ENCODE peak calls at places on chromosomes 5 and 9, in nine cellular contexts. One of them, this sample, is unnamed.

GRCh38 chr9:76086521-76086920 is 196.0 kb downstream of the PCSK5 start:
- DNase-seq in neural crest cell: no peak
- DNase-seq in GM10248: no peak
- DNase-seq in A549: no peak
- DNase-seq in RWPE2: no peak
- DNase-seq in psoas muscle: no peak
- DNase-seq in fibroblast of pulmonary artery: peak
- DNase-seq in mucosa of descending colon: no peak
- DNase-seq in astrocyte: no peak
- DNase-seq in this sample: no peak

GRCh38 chr5:175749591-175749990 is 91.7 kb downstream of the HRH2 start:
- DNase-seq in GM10248: no peak
- DNase-seq in astrocyte: no peak
- DNase-seq in neural crest cell: no peak
- DNase-seq in fibroblast of pulmonary artery: no peak
- DNase-seq in RWPE2: peak
- DNase-seq in psoas muscle: no peak
- DNase-seq in mucosa of descending colon: no peak
- DNase-seq in A549: no peak
- DNase-seq in this sample: no peak

GRCh38 chr5:135978212-135978631 is 23.4 kb upstream of the LECT2 start:
- DNase-seq in A549: no peak
- DNase-seq in fibroblast of pulmonary artery: peak
- DNase-seq in RWPE2: no peak
- DNase-seq in astrocyte: peak
- DNase-seq in psoas muscle: no peak
- DNase-seq in GM10248: no peak
- DNase-seq in neural crest cell: no peak
- DNase-seq in mucosa of descending colon: no peak
- DNase-seq in this sample: no peak

GRCh38 chr9:126395439-126396212 is 69.0 kb downstream of the MVB12B start:
- DNase-seq in psoas muscle: no peak
- DNase-seq in A549: peak
- DNase-seq in astrocyte: peak
- DNase-seq in mucosa of descending colon: no peak
- DNase-seq in fibroblast of pulmonary artery: peak
- DNase-seq in RWPE2: no peak
- DNase-seq in GM10248: no peak
- DNase-seq in neural crest cell: no peak
- DNase-seq in this sample: no peak

GRCh38 chr5:19866088-19866446 is 121.9 kb downstream of the CDH18 start:
- DNase-seq in mucosa of descending colon: no peak
- DNase-seq in GM10248: no peak
- DNase-seq in A549: no peak
- DNase-seq in astrocyte: no peak
- DNase-seq in psoas muscle: no peak
- DNase-seq in RWPE2: no peak
- DNase-seq in neural crest cell: no peak
- DNase-seq in fibroblast of pulmonary artery: no peak
- DNase-seq in this sample: no peak

GRCh38 chr5:179464631-179465030 is 85.7 kb upstream of the RUFY1 start:
- DNase-seq in GM10248: no peak
- DNase-seq in fibroblast of pulmonary artery: no peak
- DNase-seq in mucosa of descending colon: no peak
- DNase-seq in psoas muscle: no peak
- DNase-seq in A549: no peak
- DNase-seq in astrocyte: no peak
- DNase-seq in neural crest cell: no peak
- DNase-seq in RWPE2: no peak
- DNase-seq in this sample: no peak

GRCh38 chr5:58201922-58202648 is 257.8 kb downstream of the PLK2 start:
- DNase-seq in GM10248: no peak
- DNase-seq in neural crest cell: no peak
- DNase-seq in fibroblast of pulmonary artery: no peak
- DNase-seq in psoas muscle: no peak
- DNase-seq in mucosa of descending colon: no peak
- DNase-seq in astrocyte: peak
- DNase-seq in RWPE2: no peak
- DNase-seq in A549: no peak
- DNase-seq in this sample: no peak

GRCh38 chr9:81772144-81772543 is 82.8 kb upstream of the TLE1 start:
- DNase-seq in A549: no peak
- DNase-seq in fibroblast of pulmonary artery: no peak
- DNase-seq in RWPE2: no peak
- DNase-seq in GM10248: no peak
- DNase-seq in astrocyte: peak
- DNase-seq in mucosa of descending colon: no peak
- DNase-seq in psoas muscle: no peak
- DNase-seq in neural crest cell: no peak
- DNase-seq in this sample: no peak

GRCh38 chr9:69314547-69314946 is 10.5 kb upstream of the ENTREP1 start:
- DNase-seq in psoas muscle: no peak
- DNase-seq in astrocyte: no peak
- DNase-seq in neural crest cell: no peak
- DNase-seq in fibroblast of pulmonary artery: peak
- DNase-seq in A549: no peak
- DNase-seq in RWPE2: no peak
- DNase-seq in mucosa of descending colon: no peak
- DNase-seq in GM10248: no peak
- DNase-seq in this sample: no peak

GRCh38 chr5:123496892-123497291 is 15.1 kb upstream of the CSNK1G3 start:
- DNase-seq in neural crest cell: no peak
- DNase-seq in astrocyte: peak
- DNase-seq in mucosa of descending colon: no peak
- DNase-seq in RWPE2: no peak
- DNase-seq in psoas muscle: no peak
- DNase-seq in A549: no peak
- DNase-seq in fibroblast of pulmonary artery: no peak
- DNase-seq in GM10248: no peak
- DNase-seq in this sample: no peak

GRCh38 chr9:106019702-106020101 is 325.4 kb downstream of the TMEM38B start:
- DNase-seq in RWPE2: no peak
- DNase-seq in psoas muscle: no peak
- DNase-seq in neural crest cell: peak
- DNase-seq in fibroblast of pulmonary artery: no peak
- DNase-seq in astrocyte: no peak
- DNase-seq in A549: no peak
- DNase-seq in GM10248: no peak
- DNase-seq in mucosa of descending colon: no peak
- DNase-seq in this sample: no peak

GRCh38 chr5:177984565-177985166 is 11.4 kb downstream of the PROP1 start:
- DNase-seq in A549: no peak
- DNase-seq in GM10248: no peak
- DNase-seq in RWPE2: no peak
- DNase-seq in astrocyte: no peak
- DNase-seq in fibroblast of pulmonary artery: no peak
- DNase-seq in psoas muscle: no peak
- DNase-seq in mucosa of descending colon: no peak
- DNase-seq in neural crest cell: no peak
- DNase-seq in this sample: no peak

GRCh38 chr9:90300901-90301688 is 341.5 kb downstream of the DIRAS2 start:
- DNase-seq in psoas muscle: peak
- DNase-seq in GM10248: no peak
- DNase-seq in fibroblast of pulmonary artery: peak
- DNase-seq in RWPE2: peak
- DNase-seq in A549: peak
- DNase-seq in astrocyte: peak
- DNase-seq in neural crest cell: no peak
- DNase-seq in mucosa of descending colon: peak
- DNase-seq in this sample: no peak

GRCh38 chr9:130918102-130918869 is 20.8 kb downstream of the FIBCD1 start:
- DNase-seq in astrocyte: no peak
- DNase-seq in mucosa of descending colon: no peak
- DNase-seq in neural crest cell: no peak
- DNase-seq in A549: no peak
- DNase-seq in GM10248: no peak
- DNase-seq in RWPE2: no peak
- DNase-seq in fibroblast of pulmonary artery: no peak
- DNase-seq in psoas muscle: no peak
- DNase-seq in this sample: no peak

GRCh38 chr9:105502276-105502675 is 54.4 kb downstream of the FSD1L start:
- DNase-seq in A549: no peak
- DNase-seq in astrocyte: no peak
- DNase-seq in GM10248: no peak
- DNase-seq in RWPE2: no peak
- DNase-seq in mucosa of descending colon: no peak
- DNase-seq in psoas muscle: no peak
- DNase-seq in neural crest cell: no peak
- DNase-seq in fibroblast of pulmonary artery: no peak
- DNase-seq in this sample: no peak

GRCh38 chr9:35044071-35044470 is 28.4 kb downstream of the VCP start:
- DNase-seq in psoas muscle: no peak
- DNase-seq in mucosa of descending colon: no peak
- DNase-seq in neural crest cell: no peak
- DNase-seq in astrocyte: peak
- DNase-seq in fibroblast of pulmonary artery: no peak
- DNase-seq in A549: no peak
- DNase-seq in GM10248: no peak
- DNase-seq in RWPE2: no peak
- DNase-seq in this sample: no peak

GRCh38 chr5:74673011-74673790 is 11.8 kb upstream of the HEXB start:
- DNase-seq in mucosa of descending colon: no peak
- DNase-seq in astrocyte: no peak
- DNase-seq in A549: no peak
- DNase-seq in GM10248: no peak
- DNase-seq in psoas muscle: no peak
- DNase-seq in RWPE2: no peak
- DNase-seq in fibroblast of pulmonary artery: peak
- DNase-seq in neural crest cell: no peak
- DNase-seq in this sample: no peak

GRCh38 chr5:138274189-138274853 is at the start of gene GFRA3:
- DNase-seq in fibroblast of pulmonary artery: peak
- DNase-seq in psoas muscle: no peak
- DNase-seq in astrocyte: no peak
- DNase-seq in neural crest cell: peak
- DNase-seq in mucosa of descending colon: no peak
- DNase-seq in A549: no peak
- DNase-seq in RWPE2: no peak
- DNase-seq in GM10248: peak
- DNase-seq in this sample: no peak

DNA sequence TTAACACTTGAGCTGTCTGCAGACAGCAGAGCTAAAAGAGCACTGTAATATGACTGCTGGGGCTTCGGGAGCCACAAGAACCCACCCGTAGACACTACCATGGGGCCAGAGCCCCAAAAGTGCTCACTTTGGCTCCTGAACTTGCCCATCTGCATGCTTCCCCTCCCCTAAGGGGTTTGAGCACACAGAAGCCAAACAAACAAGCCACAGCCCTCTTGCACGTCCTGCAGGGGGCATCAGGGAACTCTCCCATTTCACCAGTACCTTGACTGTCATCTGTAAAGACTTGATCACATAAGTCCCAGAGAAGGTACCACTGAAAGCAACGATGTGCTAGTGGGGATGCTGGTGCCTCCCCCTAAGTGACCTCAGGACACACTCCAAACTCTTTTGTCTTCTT is 681.8 kb downstream of the SEMA5A start:
- DNase-seq in fibroblast of pulmonary artery: peak
- DNase-seq in mucosa of descending colon: peak
- DNase-seq in A549: no peak
- DNase-seq in GM10248: peak
- DNase-seq in astrocyte: no peak
- DNase-seq in neural crest cell: no peak
- DNase-seq in psoas muscle: no peak
- DNase-seq in RWPE2: no peak
- DNase-seq in this sample: no peak
- TF ChIP-seq CTCF in fibroblast of pulmonary artery: peak
- TF ChIP-seq CTCF in mucosa of descending colon: no peak
- TF ChIP-seq CTCF in A549: peak
- TF ChIP-seq CTCF in GM10248: peak
- TF ChIP-seq CTCF in astrocyte: peak
- TF ChIP-seq CTCF in neural crest cell: peak
- TF ChIP-seq CTCF in psoas muscle: no peak
- TF ChIP-seq CTCF in RWPE2: peak
- TF ChIP-seq CTCF in this sample: peak

GRCh38 chr9:25678147-25678666 is at the start of gene TUSC1:
- DNase-seq in A549: peak
- DNase-seq in mucosa of descending colon: peak
- DNase-seq in astrocyte: peak
- DNase-seq in neural crest cell: no peak
- DNase-seq in RWPE2: peak
- DNase-seq in psoas muscle: peak
- DNase-seq in fibroblast of pulmonary artery: peak
- DNase-seq in GM10248: peak
- DNase-seq in this sample: peak
- TF ChIP-seq CTCF in A549: no peak
- TF ChIP-seq CTCF in mucosa of descending colon: no peak
- TF ChIP-seq CTCF in astrocyte: no peak
- TF ChIP-seq CTCF in neural crest cell: no peak
- TF ChIP-seq CTCF in RWPE2: no peak
- TF ChIP-seq CTCF in psoas muscle: no peak
- TF ChIP-seq CTCF in fibroblast of pulmonary artery: no peak
- TF ChIP-seq CTCF in GM10248: no peak
- TF ChIP-seq CTCF in this sample: no peak

GRCh38 chr5:112467467-112467866 is 48.4 kb upstream of the EPB41L4A start:
- DNase-seq in neural crest cell: no peak
- DNase-seq in GM10248: no peak
- DNase-seq in RWPE2: no peak
- DNase-seq in astrocyte: no peak
- DNase-seq in psoas muscle: no peak
- DNase-seq in fibroblast of pulmonary artery: no peak
- DNase-seq in A549: no peak
- DNase-seq in mucosa of descending colon: no peak
- DNase-seq in this sample: no peak
- TF ChIP-seq CTCF in neural crest cell: no peak
- TF ChIP-seq CTCF in GM10248: no peak
- TF ChIP-seq CTCF in RWPE2: no peak
- TF ChIP-seq CTCF in astrocyte: no peak
- TF ChIP-seq CTCF in psoas muscle: no peak
- TF ChIP-seq CTCF in fibroblast of pulmonary artery: no peak
- TF ChIP-seq CTCF in A549: no peak
- TF ChIP-seq CTCF in mucosa of descending colon: no peak
- TF ChIP-seq CTCF in this sample: no peak

GRCh38 chr5:141762316-141762715 is 80.3 kb upstream of the ARAP3 start:
- DNase-seq in RWPE2: no peak
- DNase-seq in fibroblast of pulmonary artery: no peak
- DNase-seq in GM10248: no peak
- DNase-seq in mucosa of descending colon: no peak
- DNase-seq in A549: no peak
- DNase-seq in psoas muscle: no peak
- DNase-seq in neural crest cell: no peak
- DNase-seq in astrocyte: no peak
- DNase-seq in this sample: no peak

GRCh38 chr5:141760193-141760592 is 78.2 kb upstream of the ARAP3 start:
- DNase-seq in astrocyte: no peak
- DNase-seq in A549: no peak
- DNase-seq in psoas muscle: no peak
- DNase-seq in RWPE2: no peak
- DNase-seq in neural crest cell: no peak
- DNase-seq in GM10248: no peak
- DNase-seq in fibroblast of pulmonary artery: no peak
- DNase-seq in mucosa of descending colon: no peak
- DNase-seq in this sample: no peak

GRCh38 chr5:141762790-141763368 is 80.8 kb upstream of the ARAP3 start:
- DNase-seq in mucosa of descending colon: no peak
- DNase-seq in A549: no peak
- DNase-seq in fibroblast of pulmonary artery: peak
- DNase-seq in GM10248: peak
- DNase-seq in neural crest cell: no peak
- DNase-seq in RWPE2: no peak
- DNase-seq in psoas muscle: no peak
- DNase-seq in astrocyte: no peak
- DNase-seq in this sample: no peak

GRCh38 chr5:141758316-141758965 is 76.4 kb upstream of the ARAP3 start:
- DNase-seq in psoas muscle: no peak
- DNase-seq in fibroblast of pulmonary artery: no peak
- DNase-seq in GM10248: no peak
- DNase-seq in mucosa of descending colon: no peak
- DNase-seq in neural crest cell: peak
- DNase-seq in A549: no peak
- DNase-seq in RWPE2: no peak
- DNase-seq in astrocyte: no peak
- DNase-seq in this sample: no peak

GRCh38 chr5:141760753-141761152 is 78.7 kb upstream of the ARAP3 start:
- DNase-seq in mucosa of descending colon: no peak
- DNase-seq in fibroblast of pulmonary artery: no peak
- DNase-seq in psoas muscle: no peak
- DNase-seq in GM10248: no peak
- DNase-seq in RWPE2: no peak
- DNase-seq in astrocyte: no peak
- DNase-seq in neural crest cell: no peak
- DNase-seq in A549: no peak
- DNase-seq in this sample: no peak
- TF ChIP-seq CTCF in mucosa of descending colon: no peak
- TF ChIP-seq CTCF in fibroblast of pulmonary artery: no peak
- TF ChIP-seq CTCF in psoas muscle: no peak
- TF ChIP-seq CTCF in GM10248: no peak
- TF ChIP-seq CTCF in RWPE2: no peak
- TF ChIP-seq CTCF in astrocyte: no peak
- TF ChIP-seq CTCF in neural crest cell: no peak
- TF ChIP-seq CTCF in A549: no peak
- TF ChIP-seq CTCF in this sample: no peak

This sample was measured in lower lobe of right lung.